ENCODE peak calls at places on chromosomes 11 and 22, in six cellular contexts. V is heart left ventricle; I is heart right ventricle; G is PC-9; J is keratinocyte; A is CD4-positive, alpha-beta T cell. X is an unnamed sample.

GRCh38 chr11:116813170-116813569 is 9.9 kb downstream of the APOA4 start:
- DNase-seq in V (no peak), I (no peak), G (no peak), J (no peak), A (no peak), X (no peak)

GRCh38 chr11:128908391-128909246 is 17.5 kb downstream of the KCNJ5 start:
- DNase-seq in V (peak; percentile 85), I (peak; percentile 72), G (peak; percentile 68), J (no peak), A (no peak), X (peak; percentile 91)

GRCh38 chr11:9849384-9849783 is 185.5 kb downstream of the SWAP70 start:
- DNase-seq in V (no peak), I (no peak), G (no peak), J (no peak), A (no peak), X (no peak)

GRCh38 chr11:2212411-2213251 is 41.0 kb upstream of the TH start:
- DNase-seq in V (peak; percentile 51), I (no peak), G (no peak), J (no peak), A (no peak), X (no peak)

GRCh38 chr22:42621505-42622002 is 6.9 kb upstream of the POLDIP3 start:
- DNase-seq in V (peak; percentile 85), I (peak; percentile 78), G (no peak), J (no peak), A (peak; percentile 32), X (peak; percentile 92)

GRCh38 chr11:120629407-120629806 is 117.9 kb downstream of the GRIK4 start:
- DNase-seq in V (peak; percentile 42), I (no peak), G (no peak), J (no peak), A (no peak), X (no peak)

GRCh38 chr11:42631223-42631843 is 680.5 kb upstream of the API5 start:
- DNase-seq in V (no peak), I (no peak), G (no peak), J (peak; percentile 2), A (no peak), X (no peak)

GRCh38 chr22:47784367-47784983 is 1022.0 kb downstream of the TBC1D22A start:
- DNase-seq in V (no peak), I (no peak), G (no peak), J (no peak), A (no peak), X (no peak)

GRCh38 chr11:8906629-8907028 is 4.4 kb upstream of the AKIP1 start:
- DNase-seq in V (no peak), I (no peak), G (peak; percentile 91), J (peak; percentile 53), A (no peak), X (no peak)

GRCh38 chr22:19398206-19398605 is 33.3 kb downstream of the HIRA start:
- DNase-seq in V (no peak), I (no peak), G (no peak), J (no peak), A (no peak), X (peak; percentile 35)

GRCh38 chr11:117107701-117108590 is 9.7 kb upstream of the SIK3 start:
- DNase-seq in V (no peak), I (no peak), G (peak; percentile 72), J (no peak), A (no peak), X (no peak)

GRCh38 chr11:35796542-35796941 is 134.0 kb downstream of the TRIM44 start:
- DNase-seq in V (no peak), I (no peak), G (peak; percentile 89), J (peak; percentile 74), A (no peak), X (no peak)

GRCh38 chr22:49645791-49646550 is 181.7 kb downstream of the BRD1 start:
- DNase-seq in V (no peak), I (no peak), G (no peak), J (no peak), A (no peak), X (no peak)

GRCh38 chr11:41836426-41836825 is 377.0 kb upstream of the LRRC4C start:
- DNase-seq in V (no peak), I (no peak), G (no peak), J (no peak), A (no peak), X (no peak)

GRCh38 chr11:134751825-134752224 is 339.8 kb upstream of the B3GAT1 start:
- DNase-seq in V (no peak), I (no peak), G (no peak), J (no peak), A (no peak), X (no peak)

GRCh38 chr11:130323452-130324448 is 9.0 kb upstream of the ZBTB44 start:
- DNase-seq in V (no peak), I (no peak), G (no peak), J (no peak), A (no peak), X (no peak)

GRCh38 chr11:131095501-131096185 is 179.4 kb upstream of the SNX19 start:
- DNase-seq in V (no peak), I (no peak), G (no peak), J (no peak), A (no peak), X (no peak)

GRCh38 chr11:63608353-63609345 is 5.6 kb downstream of the PLAAT3 start:
- DNase-seq in V (no peak), I (no peak), G (peak; percentile 92), J (no peak), A (no peak), X (no peak)

GRCh38 chr22:32951807-32952153 is 106.4 kb downstream of the SYN3 start:
- DNase-seq in V (peak; percentile 81), I (peak; percentile 76), G (no peak), J (no peak), A (no peak), X (no peak)

GRCh38 chr11:85776951-85777602 is 33.9 kb downstream of the SYTL2 start:
- DNase-seq in V (no peak), I (no peak), G (peak; percentile 80), J (no peak), A (no peak), X (no peak)

GRCh38 chr22:26174280-26174679 is 5.0 kb downstream of the SEZ6L start:
- DNase-seq in V (no peak), I (no peak), G (no peak), J (no peak), A (no peak), X (no peak)

GRCh38 chr22:36327922-36328551 is 59.7 kb downstream of the MYH9 start:
- DNase-seq in V (no peak), I (no peak), G (no peak), J (no peak), A (no peak), X (no peak)

GRCh38 chr11:70696076-70696475 is 297.7 kb downstream of the CTTN start:
- DNase-seq in V (no peak), I (no peak), G (no peak), J (no peak), A (no peak), X (no peak)

GRCh38 chr11:80227915-80228314 is 787.1 kb upstream of the TENM4 start:
- DNase-seq in V (no peak), I (no peak), G (no peak), J (no peak), A (no peak), X (no peak)
- H3K9me3 ChIP-seq in V (peaks cover 35% of the 10 kb centered on the region), I (peaks cover 38% of the 10 kb centered on the region), G (peaks cover 11% of the 10 kb centered on the region), J (no peaks in the 10 kb centered on the region), A (peaks cover 19% of the 10 kb centered on the region), X (peaks cover 3% of the 10 kb centered on the region)

GRCh38 chr11:69448471-69449284 is 32.8 kb upstream of the LINC01488 start:
- DNase-seq in V (peak; percentile 36), I (no peak), G (no peak), J (no peak), A (no peak), X (peak; percentile 20)
- H3K27ac ChIP-seq in V (peak overlapping the region; percentile 88), I (peak overlapping the region; percentile 86), G (no peak overlapping the region), J (no peak overlapping the region), A (no peak overlapping the region), X (no peak overlapping the region)

DNA sequence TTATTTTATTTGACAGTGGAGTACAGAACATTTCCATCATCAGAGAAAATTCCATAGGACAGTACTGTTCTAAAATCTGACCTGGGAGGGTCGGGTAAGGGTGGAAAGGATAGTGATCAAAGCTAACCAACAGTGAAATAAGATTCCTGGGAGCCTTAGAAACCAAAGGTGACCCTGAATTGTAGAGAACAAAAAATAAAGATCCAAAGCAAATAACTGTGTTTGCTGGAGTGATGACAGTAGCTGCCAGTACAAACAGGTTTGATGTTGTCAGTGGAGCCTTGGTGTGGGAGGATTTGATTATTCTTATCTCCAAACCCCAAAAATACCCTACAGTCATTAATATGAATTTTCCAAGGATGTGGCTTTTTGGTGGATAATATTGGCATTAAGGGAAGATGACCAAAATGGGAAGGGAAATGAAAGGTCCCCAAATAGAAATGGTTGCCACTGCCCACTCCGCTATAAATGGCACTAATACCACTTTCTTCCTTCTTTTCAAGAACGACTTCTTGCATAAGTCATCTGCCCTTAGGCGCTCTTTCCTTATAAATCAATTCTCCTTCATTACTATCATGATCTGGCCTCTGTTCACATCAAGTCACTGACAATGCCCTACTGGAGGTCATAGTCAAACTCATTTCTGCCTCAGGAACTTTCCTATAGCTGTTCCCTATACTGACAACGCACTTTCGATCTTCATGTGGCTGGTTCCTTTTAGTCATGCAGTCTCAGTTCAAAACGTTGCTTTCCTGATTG is 44.4 kb downstream of the EHF start:
- DNase-seq in V (no peak), I (no peak), G (peak; percentile 58), J (no peak), A (no peak), X (no peak)
- H3K9me3 ChIP-seq in V (no peaks in the 10 kb centered on the region), I (no peaks in the 10 kb centered on the region), G (no peaks in the 10 kb centered on the region), J (no peaks in the 10 kb centered on the region), A (no peaks in the 10 kb centered on the region), X (no peaks in the 10 kb centered on the region)

DNA sequence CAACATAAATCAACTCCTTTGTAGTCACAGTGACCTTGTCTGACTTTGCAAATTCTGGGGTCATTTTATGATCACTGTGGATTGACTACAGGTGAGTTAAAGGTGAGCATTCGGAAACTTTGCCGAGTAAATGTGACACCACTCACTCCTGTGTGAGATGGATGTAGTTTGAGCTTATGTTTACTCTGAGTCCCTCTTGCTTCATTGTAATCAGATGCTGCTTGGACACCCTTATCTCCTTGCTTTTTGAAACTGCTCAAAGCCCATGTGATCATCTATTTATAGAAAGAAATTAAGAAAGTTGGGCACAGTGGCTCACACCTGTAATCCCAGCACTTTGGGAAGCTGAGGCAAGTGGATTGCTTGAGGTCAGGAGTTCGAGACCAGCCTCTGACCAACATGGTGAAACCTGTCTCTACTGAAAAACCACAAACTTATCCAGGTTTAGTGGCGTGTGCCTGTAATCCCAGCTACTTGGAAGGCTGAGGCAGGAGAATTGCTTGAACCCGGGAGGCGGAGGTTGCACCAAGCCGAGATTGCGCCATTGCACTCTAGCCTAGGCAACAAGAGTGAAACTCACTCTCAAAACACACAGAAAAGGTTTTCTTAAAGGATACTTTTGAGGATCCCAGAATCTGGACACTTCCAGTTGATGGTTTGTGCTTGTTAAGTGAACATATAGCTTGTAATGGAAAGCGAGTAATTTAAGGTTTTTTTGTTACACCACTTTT is 7.2 kb downstream of the FAM118A start:
- DNase-seq in V (no peak), I (no peak), G (no peak), J (no peak), A (no peak), X (no peak)
- H3K27ac ChIP-seq in V (peak overlapping the region; percentile 82), I (peak overlapping the region; percentile 70), G (no peak overlapping the region), J (peak overlapping the region; percentile 60), A (peak overlapping the region; percentile 98), X (peak overlapping the region; percentile 15)

GRCh38 chr11:100010393-100010792 is 676.7 kb upstream of the ARHGAP42 start:
- DNase-seq in V (no peak), I (no peak), G (peak; percentile 24), J (no peak), A (no peak), X (no peak)
- H3K9me3 ChIP-seq in V (no peaks in the 10 kb centered on the region), I (no peaks in the 10 kb centered on the region), G (no peaks in the 10 kb centered on the region), J (no peaks in the 10 kb centered on the region), A (no peaks in the 10 kb centered on the region), X (no peaks in the 10 kb centered on the region)

X was measured in aorta.